ENCODE peak calls at places on chromosome 7, in four cellular contexts. N is GM23248, V is suprapubic skin, S is Karpas-422. B is an unnamed sample.
A peak's percentile ranks its signal among the peaks of the same experiment; 100 is the strongest.

GRCh38 chr7:68785036-68785435 is 813.2 kb upstream of the AUTS2 start:
- DNase-seq in N (no peak), V (no peak), S (no peak), B (no peak)

GRCh38 chr7:87310790-87311419 is 34.6 kb upstream of the CROT start:
- DNase-seq in N (peak; percentile 80), V (no peak), S (no peak), B (no peak)

GRCh38 chr7:98458090-98458875 is 57.4 kb upstream of the BAIAP2L1 start:
- DNase-seq in N (no peak), V (no peak), S (no peak), B (no peak)

GRCh38 chr7:76359111-76359986 is 558 bp upstream of the YWHAG start:
- DNase-seq in N (peak; percentile 99), V (peak; percentile 99), S (peak; percentile 99), B (peak; percentile 97)

GRCh38 chr7:133770863-133771492 is 356.2 kb upstream of the LRGUK start:
- DNase-seq in N (peak; percentile 58), V (no peak), S (no peak), B (no peak)

GRCh38 chr7:82029236-82029635 is 259.4 kb upstream of the HGF start:
- DNase-seq in N (no peak), V (no peak), S (no peak), B (no peak)

GRCh38 chr7:99030951-99031350 is 113.0 kb downstream of the SMURF1 start:
- DNase-seq in N (no peak), V (peak; percentile 78), S (no peak), B (no peak)

GRCh38 chr7:28332031-28332430 is 80.3 kb upstream of the CREB5 start:
- DNase-seq in N (no peak), V (no peak), S (no peak), B (no peak)

GRCh38 chr7:158029431-158029938 is 558.1 kb downstream of the PTPRN2 start:
- DNase-seq in N (no peak), V (peak; percentile 35), S (no peak), B (no peak)

GRCh38 chr7:69204936-69205335 is 393.3 kb upstream of the AUTS2 start:
- DNase-seq in N (peak; percentile 20), V (no peak), S (no peak), B (no peak)

GRCh38 chr7:132547806-132548205 is 28.5 kb downstream of the PLXNA4 start:
- DNase-seq in N (no peak), V (no peak), S (no peak), B (no peak)

GRCh38 chr7:133331861-133332260 is 79.0 kb downstream of the EXOC4 start:
- DNase-seq in N (no peak), V (no peak), S (no peak), B (no peak)

GRCh38 chr7:41787951-41788350 is 85.1 kb upstream of the INHBA start:
- DNase-seq in N (peak; percentile 14), V (no peak), S (no peak), B (no peak)

GRCh38 chr7:39017369-39017768 is 39.7 kb downstream of the POU6F2 start:
- DNase-seq in N (no peak), V (no peak), S (no peak), B (no peak)

GRCh38 chr7:23369100-23369499 is 70.0 kb downstream of the MALSU1 start:
- DNase-seq in N (no peak), V (no peak), S (peak; percentile 57), B (no peak)

GRCh38 chr7:98084631-98085030 is 22.0 kb upstream of the LMTK2 start:
- DNase-seq in N (no peak), V (peak; percentile 37), S (no peak), B (no peak)

GRCh38 chr7:54345746-54346145 is 196.4 kb upstream of the VSTM2A start:
- DNase-seq in N (no peak), V (no peak), S (no peak), B (no peak)

GRCh38 chr7:152931583-152931982 is 172.0 kb downstream of the ACTR3B start:
- DNase-seq in N (no peak), V (no peak), S (no peak), B (no peak)

GRCh38 chr7:139482662-139483466 is 609 bp downstream of the KLRG2 start:
- DNase-seq in N (peak; percentile 57), V (no peak), S (no peak), B (no peak)

GRCh38 chr7:74365320-74366022 is 76.3 kb downstream of the CLIP2 start:
- DNase-seq in N (peak; percentile 58), V (no peak), S (peak; percentile 89), B (no peak)

GRCh38 chr7:95777266-95777665 is 4.9 kb downstream of the DYNC1I1 start:
- DNase-seq in N (no peak), V (no peak), S (no peak), B (no peak)

GRCh38 chr7:101957733-101958525 is 140.5 kb downstream of the CUX1 start:
- DNase-seq in N (no peak), V (no peak), S (peak; percentile 73), B (no peak)

GRCh38 chr7:99625321-99625720 is 8.6 kb downstream of the ZSCAN25 start:
- DNase-seq in N (no peak), V (no peak), S (no peak), B (no peak)

GRCh38 chr7:141776374-141776773 is at the start of gene TAS2R4:
- DNase-seq in N (no peak), V (no peak), S (no peak), B (no peak)

GRCh38 chr7:51068401-51068800 is 248.2 kb downstream of the COBL start:
- DNase-seq in N (no peak), V (no peak), S (no peak), B (no peak)

GRCh38 chr7:34104120-34104519 is 198.8 kb downstream of the BMPER start:
- DNase-seq in N (no peak), V (no peak), S (no peak), B (no peak)

GRCh38 chr7:156607332-156608175 is 33.0 kb upstream of the RNF32 start:
- DNase-seq in N (peak; percentile 29), V (no peak), S (no peak), B (no peak)

GRCh38 chr7:82441916-82442478 is 1.6 kb downstream of the CACNA2D1 start:
- DNase-seq in N (peak; percentile 43), V (no peak), S (no peak), B (no peak)

GRCh38 chr7:11331128-11332102 is 357.7 kb downstream of the PHF14 start:
- DNase-seq in N (peak; percentile 10), V (no peak), S (no peak), B (no peak)

GRCh38 chr7:139362302-139362701 is 2.6 kb downstream of the LUC7L2 start:
- DNase-seq in N (no peak), V (no peak), S (no peak), B (no peak)

GRCh38 chr7:156827587-156828203 is 65.3 kb downstream of the LMBR1 start:
- DNase-seq in N (peak; percentile 60), V (no peak), S (peak; percentile 57), B (no peak)

GRCh38 chr7:50554431-50554830 is 10.8 kb downstream of the DDC start:
- DNase-seq in N (no peak), V (no peak), S (no peak), B (no peak)

GRCh38 chr7:128121731-128122576 is 90.7 kb upstream of the LRRC4 start:
- DNase-seq in N (peak; percentile 62), V (no peak), S (no peak), B (no peak)

GRCh38 chr7:137987563-137987962 is 14.3 kb downstream of the CREB3L2 start:
- DNase-seq in N (no peak), V (no peak), S (no peak), B (no peak)
- H3K4me1 ChIP-seq in N (peaks cover 84% of the 10 kb centered on the region), V (peaks cover 84% of the 10 kb centered on the region), S (no peaks in the 10 kb centered on the region), B (peaks cover 32% of the 10 kb centered on the region)

DNA sequence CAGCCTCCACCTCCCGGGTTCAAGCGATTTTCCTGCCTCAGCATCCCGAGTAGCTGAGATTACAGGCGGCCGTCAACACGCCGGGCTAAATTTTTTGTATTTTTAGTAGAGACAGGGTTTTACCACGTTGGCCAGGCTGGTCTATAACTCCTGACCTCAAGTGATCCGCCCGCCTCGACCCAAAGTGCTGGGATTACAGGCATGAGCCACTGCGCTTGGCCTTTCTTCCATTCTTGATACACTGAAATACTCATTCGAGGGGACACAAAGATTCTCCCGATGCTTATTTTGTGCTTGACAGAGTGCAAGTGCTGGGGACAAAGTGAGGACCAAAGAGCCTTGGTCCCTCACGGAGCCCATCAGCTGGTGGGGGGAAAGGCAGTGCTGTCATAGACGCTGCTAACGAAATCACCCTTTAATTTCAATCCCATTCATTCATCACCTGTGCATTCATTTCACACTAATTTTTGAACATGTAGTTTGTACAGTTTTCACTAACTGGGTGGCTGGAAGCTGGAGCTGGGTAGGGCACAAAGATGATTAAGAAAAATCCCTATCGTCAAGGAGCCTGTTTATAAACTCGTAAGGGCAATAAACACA is 621 bp upstream of the FAM133B start:
- DNase-seq in N (no peak), V (no peak), S (no peak), B (no peak)
- H3K4me1 ChIP-seq in N (peaks cover 39% of the 10 kb centered on the region), V (peaks cover 40% of the 10 kb centered on the region), S (peaks cover 38% of the 10 kb centered on the region), B (peaks cover 19% of the 10 kb centered on the region)

DNA sequence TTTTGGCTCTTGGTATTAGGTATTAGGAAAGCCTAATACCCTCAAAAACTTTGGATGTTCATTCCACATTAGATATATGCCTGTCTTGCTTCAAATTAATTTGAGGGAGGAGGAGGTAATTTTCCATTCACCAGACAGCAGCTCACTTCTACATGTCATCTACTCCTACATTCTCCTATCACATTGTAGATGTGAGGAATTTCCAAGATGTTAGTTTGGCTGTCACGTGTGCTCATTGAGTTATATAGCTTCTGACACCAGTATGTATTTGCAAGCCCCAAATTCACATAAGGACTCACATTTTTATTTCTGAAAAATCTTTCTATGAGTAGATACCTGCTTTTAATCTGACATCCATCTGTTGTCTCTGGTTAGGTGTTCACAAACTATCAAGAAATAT is 22.5 kb upstream of the SMKR1 start:
- DNase-seq in N (no peak), V (no peak), S (no peak), B (no peak)
- H3K4me1 ChIP-seq in N (no peaks in the 10 kb centered on the region), V (no peaks in the 10 kb centered on the region), S (no peaks in the 10 kb centered on the region), B (no peaks in the 10 kb centered on the region)

GRCh38 chr7:91348686-91349085 is 84.5 kb downstream of the FZD1 start:
- DNase-seq in N (peak; percentile 29), V (no peak), S (no peak), B (no peak)
- H3K4me1 ChIP-seq in N (no peaks in the 10 kb centered on the region), V (no peaks in the 10 kb centered on the region), S (peaks cover 92% of the 10 kb centered on the region), B (no peaks in the 10 kb centered on the region)

GRCh38 chr7:129231666-129232065 is 6.8 kb downstream of the AHCYL2 start:
- DNase-seq in N (no peak), V (no peak), S (no peak), B (no peak)
- H3K4me1 ChIP-seq in N (no peaks in the 10 kb centered on the region), V (peaks cover 20% of the 10 kb centered on the region), S (peaks cover 3% of the 10 kb centered on the region), B (peaks cover 3% of the 10 kb centered on the region)

DNA sequence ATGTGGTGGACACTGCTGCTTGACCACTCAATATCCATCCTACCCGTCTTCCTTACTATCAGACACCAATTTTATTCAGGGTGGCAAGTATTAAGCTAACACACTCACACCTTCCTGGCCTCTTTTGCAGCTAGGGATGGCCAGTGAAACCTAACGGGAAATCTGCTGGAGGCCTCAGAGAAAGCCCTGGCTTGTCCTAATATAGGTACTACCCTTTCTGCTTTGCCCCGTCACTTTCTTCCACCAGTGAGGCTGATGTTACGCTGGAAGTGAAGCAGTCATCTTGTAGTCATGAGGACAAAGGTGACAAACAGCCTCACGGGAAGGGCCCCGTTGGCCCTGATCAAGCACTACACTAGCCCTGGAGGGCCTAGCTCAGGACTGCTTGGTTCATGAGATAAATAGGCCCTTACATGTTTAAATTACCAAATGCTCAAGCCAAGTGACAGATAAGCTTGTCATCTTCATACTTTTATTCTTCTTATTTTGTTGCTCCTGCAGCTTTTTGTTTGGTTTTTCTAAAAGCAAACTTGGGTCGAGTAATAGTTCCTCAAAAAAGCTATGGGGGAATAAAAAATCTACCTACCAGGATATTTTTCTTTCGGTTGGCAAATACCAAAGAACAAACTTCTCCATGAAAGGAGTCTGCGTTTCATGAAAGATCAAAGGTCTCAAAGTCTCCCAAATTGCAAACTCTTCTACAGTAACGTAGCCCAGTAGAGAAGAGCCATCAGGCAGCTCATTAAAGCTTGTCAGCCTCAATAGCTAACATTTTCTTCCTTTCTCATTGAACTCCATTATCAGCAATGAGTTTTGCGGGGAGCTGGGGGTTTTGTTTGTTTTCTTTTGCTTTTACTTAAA is 17.5 kb downstream of the CREB3L2 start:
- DNase-seq in N (no peak), V (no peak), S (no peak), B (no peak)
- H3K4me1 ChIP-seq in N (peaks cover 79% of the 10 kb centered on the region), V (peaks cover 72% of the 10 kb centered on the region), S (no peaks in the 10 kb centered on the region), B (peaks cover 14% of the 10 kb centered on the region)

B was measured in RWPE2.